ENCODE peak calls at places on chromosomes 1 and 21, in seven cellular contexts. M is mesendoderm, A is IMR-90, T is H1, Z is neuronal stem cell, L is H9, U is trophoblast cell. B is an unnamed sample. For H3K4me1, the result is how much of the 10 kb centered on the place peaks cover.

GRCh38 chr1:235295902-235296350 is 32.1 kb downstream of the ARID4B start:
- DNase-seq in L (no peak), T (no peak), Z (no peak), M (no peak), A (peak), U (peak), B (peak)

GRCh38 chr1:232046531-232047283 is 420.1 kb downstream of the DISC1 start:
- DNase-seq in T (no peak), A (no peak), M (no peak), Z (no peak), U (no peak), L (no peak), B (no peak)

GRCh38 chr1:162656266-162656665 is 24.0 kb downstream of the DDR2 start:
- DNase-seq in L (no peak), T (no peak), U (no peak), A (no peak), Z (no peak), M (no peak), B (no peak)

GRCh38 chr1:34711469-34711868 is 43.4 kb upstream of the GJB5 start:
- DNase-seq in M (peak), Z (no peak), A (no peak), T (no peak), L (no peak), U (no peak), B (no peak)

GRCh38 chr1:173562813-173563212 is 40.1 kb downstream of the SLC9C2 start:
- DNase-seq in Z (no peak), M (peak), A (no peak), U (peak), T (no peak), L (peak), B (no peak)

GRCh38 chr1:153962088-153963029 is 978 bp downstream of the SLC39A1 start:
- DNase-seq in Z (no peak), U (peak), A (peak), M (peak), L (no peak), T (no peak), B (peak)

GRCh38 chr1:192506741-192507155 is 68.8 kb upstream of the RGS1 start:
- DNase-seq in Z (no peak), L (no peak), M (peak), U (no peak), T (no peak), A (peak), B (peak)

GRCh38 chr1:110508038-110508437 is 10.9 kb downstream of the KCNA10 start:
- DNase-seq in M (peak), T (peak), L (peak), U (peak), Z (no peak), A (peak), B (no peak)

GRCh38 chr21:14955936-14956520 is 108.8 kb downstream of the NRIP1 start:
- DNase-seq in L (no peak), M (no peak), A (no peak), U (peak), T (no peak), Z (no peak), B (no peak)

GRCh38 chr1:167490765-167491164 is 27.6 kb downstream of the CD247 start:
- DNase-seq in L (no peak), U (no peak), A (no peak), M (no peak), Z (no peak), T (no peak), B (no peak)
- H3K4me1 ChIP-seq in L (under half), U (under half), A (under half), M (under half), Z (under half), T (under half), B (under half)

GRCh38 chr1:101239095-101240040 is 2.5 kb downstream of the S1PR1 start:
- DNase-seq in T (no peak), L (no peak), A (no peak), Z (no peak), U (no peak), M (no peak), B (no peak)

GRCh38 chr1:101237229-101237837 is 514 bp downstream of the S1PR1 start:
- DNase-seq in M (peak), U (peak), T (no peak), A (peak), L (no peak), Z (no peak), B (peak)

GRCh38 chr1:101238681-101239094 is 1.9 kb downstream of the S1PR1 start:
- DNase-seq in U (peak), M (peak), T (peak), Z (peak), L (peak), A (peak), B (peak)

GRCh38 chr1:101236546-101237228 is at the start of gene S1PR1:
- DNase-seq in T (peak), A (peak), M (peak), U (peak), L (peak), Z (peak), B (peak)

GRCh38 chr1:101238041-101238515 is 1.3 kb downstream of the S1PR1 start:
- DNase-seq in L (no peak), A (no peak), U (no peak), M (no peak), T (no peak), Z (no peak), B (no peak)
- H2BK5ac ChIP-seq in L (no peak), A (no peak), U (no peak), M (no peak), T (no peak), Z (no peak), B (no peak)

DNA sequence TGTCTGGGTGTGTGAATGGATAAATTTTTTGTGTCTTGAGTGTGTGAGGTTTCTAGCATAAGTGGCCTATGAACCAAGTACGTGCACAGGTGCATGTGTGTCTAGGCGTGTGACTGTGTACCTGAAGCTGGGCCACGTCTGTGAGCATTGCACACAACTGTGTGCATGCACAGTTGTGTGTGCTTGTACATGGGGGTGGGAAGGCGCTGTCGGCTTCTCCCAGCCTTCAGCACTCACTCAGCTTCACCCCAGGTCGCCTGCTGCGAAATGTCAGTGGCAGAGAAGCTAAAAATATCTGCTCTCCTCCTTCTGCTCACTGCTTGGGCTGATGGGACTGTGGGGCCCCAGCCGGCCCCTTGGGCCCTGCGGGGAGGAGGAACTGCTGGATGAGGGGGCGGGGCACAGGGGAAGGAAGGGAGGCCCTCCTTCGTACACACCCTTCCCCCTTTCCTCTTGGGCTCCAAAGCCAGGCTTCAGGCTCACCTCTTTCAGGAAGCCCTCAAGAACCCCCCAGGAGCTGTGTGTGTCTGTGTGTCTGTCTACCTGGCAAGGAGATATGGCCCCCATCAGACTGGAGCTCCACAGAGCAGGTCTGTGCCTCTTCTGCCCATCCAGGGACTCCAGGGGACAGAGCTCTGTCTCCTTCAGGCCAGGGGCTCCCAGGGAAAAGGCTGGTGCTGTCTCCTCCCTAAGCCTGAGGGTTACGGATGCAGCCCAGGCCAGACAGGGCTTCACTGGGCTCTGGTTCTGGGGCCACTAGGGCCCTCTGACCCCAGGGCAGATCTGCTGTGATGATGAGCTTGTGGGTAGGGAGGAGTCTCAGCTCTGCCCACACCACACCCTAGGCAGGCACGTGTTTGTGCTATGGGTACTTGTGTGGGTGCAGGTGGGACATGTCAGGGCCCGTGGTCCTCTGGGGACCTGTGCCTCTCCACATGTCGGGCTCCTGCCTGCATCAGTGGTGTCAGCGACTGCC is 35.6 kb upstream of the WASF2 start:
- DNase-seq in A (peak), Z (no peak), U (no peak), M (peak), L (peak), T (peak), B (peak)
- H3K4me1 ChIP-seq in A (under half), Z (half or more), U (half or more), M (under half), L (under half), T (under half), B (half or more)

GRCh38 chr21:37065561-37066177 is 7.2 kb downstream of the PIGP start:
- DNase-seq in L (no peak), U (no peak), T (no peak), M (no peak), A (no peak), Z (no peak), B (no peak)
- H2BK5ac ChIP-seq in L (no peak), U (no peak), T (no peak), M (no peak), A (peak), Z (no peak), B (no peak)

GRCh38 chr1:12620931-12621330 is 2.9 kb upstream of the DHRS3 start:
- DNase-seq in Z (no peak), U (no peak), L (no peak), T (no peak), M (no peak), A (no peak), B (no peak)
- H3K4me1 ChIP-seq in Z (under half), U (under half), L (under half), T (under half), M (under half), A (under half), B (under half)

B was measured in mesenchymal stem cell.